ENCODE peak calls at places on chromosomes 16 and 17, in seven cellular contexts. N is lower lobe of right lung; A is body of pancreas; B is aorta; U is heart left ventricle; P is upper lobe of left lung; F is CD8-positive, alpha-beta T cell. C is an unnamed sample.

GRCh38 chr17:57949649-57950048 is 5.6 kb downstream of the CUEDC1 start:
- ATAC-seq in N (peak; percentile 51), A (no peak), B (no peak), U (no peak), P (peak; percentile 68), F (no peak), C (no peak)

GRCh38 chr17:376936-377863 is 24.6 kb upstream of the RPH3AL start:
- ATAC-seq in N (no peak), A (peak; percentile 96), B (no peak), U (peak; percentile 83), P (no peak), F (no peak), C (peak; percentile 75)

GRCh38 chr17:4509402-4509801 is 10.7 kb downstream of the SPNS2 start:
- ATAC-seq in N (peak; percentile 40), A (peak; percentile 50), B (peak; percentile 61), U (peak; percentile 35), P (no peak), F (peak; percentile 64), C (no peak)

GRCh38 chr16:72821551-72821950 is 226.4 kb downstream of the ZFHX3 start:
- ATAC-seq in N (no peak), A (no peak), B (no peak), U (no peak), P (no peak), F (no peak), C (no peak)

GRCh38 chr16:81774348-81774747 is 4.7 kb upstream of the PLCG2 start:
- ATAC-seq in N (no peak), A (no peak), B (no peak), U (peak; percentile 28), P (no peak), F (no peak), C (no peak)

GRCh38 chr17:81396722-81397313 is 1.6 kb downstream of the BAHCC1 start:
- ATAC-seq in N (no peak), A (no peak), B (no peak), U (no peak), P (no peak), F (peak; percentile 22), C (no peak)

GRCh38 chr16:72991645-72992044 is 56.3 kb downstream of the ZFHX3 start:
- ATAC-seq in N (no peak), A (no peak), B (no peak), U (no peak), P (no peak), F (no peak), C (no peak)

GRCh38 chr17:16439303-16439791 is 24.0 kb downstream of the TRPV2 start:
- ATAC-seq in N (peak; percentile 49), A (no peak), B (peak; percentile 1), U (peak; percentile 13), P (no peak), F (peak; percentile 3), C (no peak)

GRCh38 chr17:40552806-40553693 is 12.2 kb downstream of the CCR7 start:
- ATAC-seq in N (no peak), A (no peak), B (no peak), U (no peak), P (no peak), F (peak; percentile 23), C (no peak)

GRCh38 chr16:67463059-67463458 is 17.9 kb downstream of the ATP6V0D1 start:
- ATAC-seq in N (no peak), A (no peak), B (no peak), U (no peak), P (no peak), F (no peak), C (no peak)

GRCh38 chr17:1362964-1363363 is 37.1 kb downstream of the YWHAE start:
- ATAC-seq in N (peak; percentile 63), A (no peak), B (peak; percentile 69), U (peak; percentile 52), P (peak; percentile 79), F (no peak), C (peak; percentile 75)

GRCh38 chr16:29745853-29746345 is at the start of gene C16orf54:
- ATAC-seq in N (peak; percentile 92), A (peak; percentile 25), B (peak; percentile 85), U (peak; percentile 75), P (peak; percentile 93), F (peak; percentile 81), C (peak; percentile 74)

GRCh38 chr17:72090108-72090507 is 30.7 kb upstream of the SOX9 start:
- ATAC-seq in N (no peak), A (peak; percentile 50), B (no peak), U (peak; percentile 90), P (peak; percentile 12), F (no peak), C (no peak)

GRCh38 chr17:61139219-61139618 is 260.4 kb upstream of the TBX2 start:
- ATAC-seq in N (peak; percentile 73), A (no peak), B (no peak), U (peak; percentile 46), P (peak; percentile 65), F (peak; percentile 98), C (no peak)

GRCh38 chr16:24577167-24577566 is 37.8 kb downstream of the RBBP6 start:
- ATAC-seq in N (no peak), A (no peak), B (no peak), U (no peak), P (no peak), F (no peak), C (no peak)

DNA sequence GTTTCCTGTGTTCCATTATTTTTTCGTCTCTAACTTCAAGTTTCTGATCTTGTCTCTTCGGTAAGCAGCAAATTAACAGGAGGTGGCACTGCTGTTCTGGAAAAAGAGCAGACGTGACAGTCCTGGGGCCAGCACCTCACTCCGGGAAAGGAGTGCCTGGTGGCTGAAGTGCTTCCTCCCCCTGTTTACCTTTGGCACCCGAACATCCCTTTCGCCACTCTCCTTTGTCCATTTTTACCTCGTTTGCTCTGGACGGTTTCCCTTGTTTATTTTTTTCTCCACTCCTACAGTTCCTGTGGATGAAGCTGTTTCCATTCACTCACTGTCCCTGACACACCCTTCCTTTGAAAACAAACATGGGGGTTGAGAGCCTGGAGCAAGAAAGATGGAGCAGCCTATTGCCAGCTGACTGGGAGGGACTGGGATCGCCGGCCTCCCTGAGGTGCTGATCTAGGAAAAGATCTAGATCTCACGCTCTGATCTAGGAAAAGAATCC is 12.6 kb downstream of the SAP30BP start:
- ATAC-seq in N (peak; percentile 90), A (peak; percentile 67), B (peak; percentile 68), U (peak; percentile 69), P (peak; percentile 76), F (no peak), C (peak; percentile 65)
- H3K27ac ChIP-seq in N (peak overlapping the region; percentile 59), A (no peak overlapping the region), B (no peak overlapping the region), U (peak overlapping the region; percentile 64), P (peak overlapping the region; percentile 75), F (no peak overlapping the region), C (peak overlapping the region; percentile 60)

DNA sequence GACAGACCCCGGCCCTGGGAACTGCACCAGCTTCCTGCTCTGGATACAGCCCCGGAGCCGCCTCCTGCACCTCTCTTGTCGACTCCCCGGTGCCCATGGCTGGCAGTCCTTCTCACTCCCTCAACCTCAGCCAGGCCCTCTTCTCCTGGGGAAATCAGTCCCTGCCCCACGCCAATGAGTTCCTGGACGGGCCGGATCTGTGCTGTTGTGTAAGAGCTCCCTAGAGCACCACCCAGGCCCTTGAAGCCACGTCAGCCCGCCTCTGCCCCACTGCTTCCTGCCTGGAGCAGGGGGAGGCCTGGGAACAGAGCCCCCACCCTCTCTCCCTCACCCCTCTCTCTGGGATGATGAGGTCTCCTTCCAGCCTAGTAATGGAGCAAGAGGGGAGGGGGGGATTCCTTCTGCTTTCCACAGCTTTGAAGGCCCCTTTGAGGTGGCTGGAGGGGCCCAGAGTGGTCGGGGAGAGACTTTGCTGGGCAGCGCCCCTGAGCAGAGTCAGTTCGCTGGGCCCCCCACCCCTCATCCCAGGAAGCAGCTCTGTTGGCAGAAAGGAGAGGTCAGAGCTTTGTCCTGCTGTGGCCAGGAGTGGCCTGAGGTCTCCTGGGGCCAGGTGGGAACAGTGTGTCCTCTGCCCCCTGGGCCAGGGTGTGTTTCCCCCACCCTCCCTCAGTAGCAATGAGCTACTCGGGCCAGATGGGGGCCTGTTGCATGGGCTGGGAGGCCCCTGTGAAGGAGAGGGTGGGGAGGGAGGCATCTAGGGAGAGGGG is 3.8 kb downstream of the PRR29 start:
- ATAC-seq in N (peak; percentile 84), A (peak; percentile 34), B (peak; percentile 53), U (peak; percentile 64), P (peak; percentile 23), F (no peak), C (peak; percentile 84)
- H3K4me1 ChIP-seq in N (peaks cover 57% of the 10 kb centered on the region), A (peaks cover 17% of the 10 kb centered on the region), B (no peaks in the 10 kb centered on the region), U (peaks cover 50% of the 10 kb centered on the region), P (peaks cover 56% of the 10 kb centered on the region), F (peaks cover 26% of the 10 kb centered on the region), C (peaks cover 32% of the 10 kb centered on the region)

GRCh38 chr16:642189-643049 is 791 bp downstream of the MCRIP2 start:
- ATAC-seq in N (peak; percentile 76), A (peak; percentile 77), B (no peak), U (peak; percentile 40), P (peak; percentile 50), F (peak; percentile 35), C (peak; percentile 58)

GRCh38 chr16:643050-643368 is 1.4 kb downstream of the MCRIP2 start:
- ATAC-seq in N (no peak), A (no peak), B (no peak), U (no peak), P (no peak), F (no peak), C (no peak)

GRCh38 chr16:646679-647172 is 2.4 kb upstream of the WDR90 start:
- ATAC-seq in N (no peak), A (no peak), B (no peak), U (no peak), P (no peak), F (no peak), C (no peak)

GRCh38 chr16:645852-646678 is 3.1 kb upstream of the WDR90 start:
- ATAC-seq in N (no peak), A (no peak), B (no peak), U (peak; percentile 46), P (no peak), F (no peak), C (no peak)

DNA sequence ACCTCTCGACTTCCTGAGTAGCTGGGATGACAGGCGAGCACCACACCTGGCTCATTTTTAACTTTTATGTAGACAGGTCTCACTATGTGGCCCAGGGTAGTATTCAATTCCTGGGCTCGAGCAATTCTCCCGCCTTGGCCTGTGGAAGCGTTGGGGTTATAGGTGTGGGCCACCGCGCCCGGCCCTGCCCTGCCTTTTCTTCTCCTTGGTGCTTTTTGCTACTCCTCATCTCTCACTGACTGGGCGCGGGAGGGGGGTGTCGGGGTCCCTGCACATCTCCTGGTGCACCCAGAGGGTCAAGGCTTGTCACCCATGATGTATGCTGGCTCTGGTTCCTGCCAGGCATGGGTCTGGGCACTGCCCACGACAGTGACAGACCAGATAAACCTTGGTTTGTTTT is 2.9 kb downstream of the MCRIP2 start:
- ATAC-seq in N (no peak), A (no peak), B (no peak), U (no peak), P (no peak), F (no peak), C (no peak)
- H3K27ac ChIP-seq in N (no peak overlapping the region), A (no peak overlapping the region), B (no peak overlapping the region), U (peak overlapping the region; percentile 84), P (no peak overlapping the region), F (no peak overlapping the region), C (no peak overlapping the region)

GRCh38 chr17:45029758-45030423 is 21.5 kb downstream of the DCAKD start:
- ATAC-seq in N (no peak), A (no peak), B (no peak), U (no peak), P (no peak), F (no peak), C (no peak)
- H3K4me1 ChIP-seq in N (no peaks in the 10 kb centered on the region), A (no peaks in the 10 kb centered on the region), B (no peaks in the 10 kb centered on the region), U (no peaks in the 10 kb centered on the region), P (no peaks in the 10 kb centered on the region), F (no peaks in the 10 kb centered on the region), C (no peaks in the 10 kb centered on the region)